ENCODE peak calls at places on chromosomes 1 and 21, in six cellular contexts. One of them, this sample, is unnamed.

GRCh38 chr1:44002606-44003157 is 11.3 kb downstream of the CCDC24 start:
- DNase-seq in psoas muscle: no peak
- DNase-seq in endodermal cell: peak
- DNase-seq in MCF 10A: no peak
- DNase-seq in AG04450: no peak
- DNase-seq in PC-9: no peak
- DNase-seq in this sample: no peak

GRCh38 chr1:157574836-157575235 is 22.5 kb upstream of the FCRL5 start:
- DNase-seq in psoas muscle: no peak
- DNase-seq in endodermal cell: no peak
- DNase-seq in MCF 10A: no peak
- DNase-seq in AG04450: no peak
- DNase-seq in PC-9: no peak
- DNase-seq in this sample: no peak

GRCh38 chr1:225467193-225468020 is 39.6 kb upstream of the LBR start:
- DNase-seq in psoas muscle: peak
- DNase-seq in endodermal cell: no peak
- DNase-seq in MCF 10A: no peak
- DNase-seq in AG04450: no peak
- DNase-seq in PC-9: no peak
- DNase-seq in this sample: no peak

GRCh38 chr1:164576311-164577271 is 17.6 kb downstream of the PBX1 start:
- DNase-seq in psoas muscle: peak
- DNase-seq in endodermal cell: peak
- DNase-seq in MCF 10A: no peak
- DNase-seq in AG04450: peak
- DNase-seq in PC-9: no peak
- DNase-seq in this sample: no peak

GRCh38 chr1:61290525-61290924 is 208.2 kb downstream of the NFIA start:
- DNase-seq in psoas muscle: no peak
- DNase-seq in endodermal cell: no peak
- DNase-seq in MCF 10A: no peak
- DNase-seq in AG04450: no peak
- DNase-seq in PC-9: no peak
- DNase-seq in this sample: no peak

GRCh38 chr1:245121523-245121922 is 33.3 kb upstream of the KIF26B start:
- DNase-seq in psoas muscle: no peak
- DNase-seq in endodermal cell: no peak
- DNase-seq in MCF 10A: no peak
- DNase-seq in AG04450: no peak
- DNase-seq in PC-9: no peak
- DNase-seq in this sample: no peak

GRCh38 chr1:212606042-212606733 is 2.4 kb upstream of the ATF3 start:
- DNase-seq in psoas muscle: no peak
- DNase-seq in endodermal cell: peak
- DNase-seq in MCF 10A: no peak
- DNase-seq in AG04450: no peak
- DNase-seq in PC-9: no peak
- DNase-seq in this sample: no peak

GRCh38 chr1:203090667-203091320 is 5.0 kb upstream of the MYOG start:
- DNase-seq in psoas muscle: no peak
- DNase-seq in endodermal cell: peak
- DNase-seq in MCF 10A: no peak
- DNase-seq in AG04450: no peak
- DNase-seq in PC-9: no peak
- DNase-seq in this sample: no peak

GRCh38 chr1:115641762-115642167 is at the start of gene VANGL1:
- DNase-seq in psoas muscle: peak
- DNase-seq in endodermal cell: peak
- DNase-seq in MCF 10A: peak
- DNase-seq in AG04450: no peak
- DNase-seq in PC-9: peak
- DNase-seq in this sample: peak

GRCh38 chr21:45615145-45615711 is 28.3 kb upstream of the PCBP3 start:
- DNase-seq in psoas muscle: no peak
- DNase-seq in endodermal cell: peak
- DNase-seq in MCF 10A: peak
- DNase-seq in AG04450: no peak
- DNase-seq in PC-9: no peak
- DNase-seq in this sample: no peak

GRCh38 chr1:91647061-91647460 is 146.4 kb downstream of the CDC7 start:
- DNase-seq in psoas muscle: no peak
- DNase-seq in endodermal cell: no peak
- DNase-seq in MCF 10A: no peak
- DNase-seq in AG04450: no peak
- DNase-seq in PC-9: no peak
- DNase-seq in this sample: no peak

GRCh38 chr1:84644472-84644871 is 45.8 kb downstream of the SSX2IP start:
- DNase-seq in psoas muscle: no peak
- DNase-seq in endodermal cell: no peak
- DNase-seq in MCF 10A: no peak
- DNase-seq in AG04450: no peak
- DNase-seq in PC-9: no peak
- DNase-seq in this sample: no peak
- TF ChIP-seq CTCF in psoas muscle: no peak
- TF ChIP-seq CTCF in endodermal cell: peak
- TF ChIP-seq CTCF in MCF 10A: no peak
- TF ChIP-seq CTCF in AG04450: no peak
- TF ChIP-seq CTCF in PC-9: no peak
- TF ChIP-seq CTCF in this sample: no peak

GRCh38 chr21:41973861-41974751 is 20.3 kb upstream of the C2CD2 start:
- DNase-seq in psoas muscle: peak
- DNase-seq in endodermal cell: peak
- DNase-seq in MCF 10A: peak
- DNase-seq in AG04450: no peak
- DNase-seq in PC-9: no peak
- DNase-seq in this sample: no peak
- TF ChIP-seq CTCF in psoas muscle: no peak
- TF ChIP-seq CTCF in endodermal cell: peak
- TF ChIP-seq CTCF in MCF 10A: no peak
- TF ChIP-seq CTCF in AG04450: peak
- TF ChIP-seq CTCF in PC-9: no peak
- TF ChIP-seq CTCF in this sample: no peak

DNA sequence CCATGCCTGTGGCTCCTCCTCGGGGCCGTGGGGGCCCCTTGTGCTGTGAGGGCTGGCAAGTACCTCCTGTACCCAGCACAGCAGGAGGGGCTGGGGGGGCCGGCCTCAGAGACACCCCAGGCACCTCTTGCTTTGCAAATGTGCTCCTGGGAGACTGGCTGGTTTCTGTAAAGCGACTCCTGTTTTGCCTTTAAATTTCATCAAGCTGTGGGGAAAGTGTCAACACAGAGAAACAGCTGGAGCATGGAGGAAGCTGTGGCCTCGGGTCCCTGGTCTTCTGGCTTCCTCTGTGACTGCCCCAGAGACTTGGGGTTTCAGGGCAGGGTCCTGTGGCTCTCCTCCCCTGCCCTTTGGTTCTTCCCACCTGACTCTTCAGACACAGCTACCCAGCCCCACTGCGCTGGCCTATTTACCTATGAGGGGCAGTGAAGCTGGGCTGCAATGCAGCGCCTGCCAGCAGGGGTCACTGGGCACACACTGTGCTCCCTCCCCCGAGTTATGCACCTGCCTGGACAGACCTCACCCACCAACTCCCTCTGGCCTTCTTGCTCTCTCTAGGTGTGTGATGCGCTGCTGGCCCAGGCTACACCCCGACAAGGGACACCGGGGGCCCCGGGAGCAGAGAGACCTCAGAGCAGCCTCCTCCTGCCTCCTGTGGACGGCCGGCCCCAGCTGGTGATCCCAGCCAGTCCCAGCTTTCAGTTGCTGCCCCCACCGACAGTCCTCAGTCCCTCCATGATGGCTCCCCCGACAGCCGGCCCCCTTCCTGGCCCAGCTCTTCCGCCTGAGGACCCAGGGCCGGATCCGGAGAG is 17.6 kb upstream of the PEX10 start:
- DNase-seq in psoas muscle: no peak
- DNase-seq in endodermal cell: peak
- DNase-seq in MCF 10A: no peak
- DNase-seq in AG04450: no peak
- DNase-seq in PC-9: no peak
- DNase-seq in this sample: no peak
- TF ChIP-seq CTCF in psoas muscle: no peak
- TF ChIP-seq CTCF in endodermal cell: peak
- TF ChIP-seq CTCF in MCF 10A: peak
- TF ChIP-seq CTCF in AG04450: peak
- TF ChIP-seq CTCF in PC-9: peak
- TF ChIP-seq CTCF in this sample: no peak

GRCh38 chr1:67489643-67490042 is 59.4 kb upstream of the SERBP1 start:
- DNase-seq in psoas muscle: no peak
- DNase-seq in endodermal cell: no peak
- DNase-seq in MCF 10A: peak
- DNase-seq in AG04450: no peak
- DNase-seq in PC-9: peak
- DNase-seq in this sample: no peak
- TF ChIP-seq CTCF in psoas muscle: peak
- TF ChIP-seq CTCF in endodermal cell: peak
- TF ChIP-seq CTCF in MCF 10A: no peak
- TF ChIP-seq CTCF in AG04450: peak
- TF ChIP-seq CTCF in PC-9: peak
- TF ChIP-seq CTCF in this sample: no peak

DNA sequence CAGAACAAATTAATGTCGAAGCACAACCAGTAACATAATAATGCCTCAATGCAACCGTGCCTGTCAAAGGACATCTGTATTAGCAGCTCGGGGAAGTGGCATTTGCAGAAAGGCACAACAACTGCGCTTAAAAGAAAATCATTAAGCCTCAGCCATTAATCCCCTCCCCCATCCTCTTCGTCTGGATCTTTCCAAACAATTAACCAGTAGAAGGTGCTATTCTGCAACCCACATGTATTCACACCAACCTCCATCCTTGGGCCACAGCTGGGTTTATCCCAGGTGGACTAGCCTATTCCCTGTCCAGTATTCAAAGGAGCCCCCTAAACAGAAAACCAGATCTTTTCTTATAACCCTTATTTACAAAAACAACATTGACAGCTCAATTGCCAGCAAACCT is 2.6 kb downstream of the RERE start:
- DNase-seq in psoas muscle: no peak
- DNase-seq in endodermal cell: peak
- DNase-seq in MCF 10A: peak
- DNase-seq in AG04450: no peak
- DNase-seq in PC-9: no peak
- DNase-seq in this sample: peak
- TF ChIP-seq CTCF in psoas muscle: no peak
- TF ChIP-seq CTCF in endodermal cell: peak
- TF ChIP-seq CTCF in MCF 10A: peak
- TF ChIP-seq CTCF in AG04450: no peak
- TF ChIP-seq CTCF in PC-9: no peak
- TF ChIP-seq CTCF in this sample: no peak

GRCh38 chr1:32361674-32362473 is 411 bp downstream of the FAM229A start:
- DNase-seq in psoas muscle: peak
- DNase-seq in endodermal cell: peak
- DNase-seq in MCF 10A: no peak
- DNase-seq in AG04450: no peak
- DNase-seq in PC-9: peak
- DNase-seq in this sample: peak
- TF ChIP-seq CTCF in psoas muscle: peak
- TF ChIP-seq CTCF in endodermal cell: peak
- TF ChIP-seq CTCF in MCF 10A: no peak
- TF ChIP-seq CTCF in AG04450: peak
- TF ChIP-seq CTCF in PC-9: no peak
- TF ChIP-seq CTCF in this sample: no peak

GRCh38 chr1:2598329-2598931 is 11.9 kb downstream of the PRXL2B start:
- DNase-seq in psoas muscle: no peak
- DNase-seq in endodermal cell: peak
- DNase-seq in MCF 10A: no peak
- DNase-seq in AG04450: no peak
- DNase-seq in PC-9: no peak
- DNase-seq in this sample: no peak
- TF ChIP-seq CTCF in psoas muscle: no peak
- TF ChIP-seq CTCF in endodermal cell: peak
- TF ChIP-seq CTCF in MCF 10A: peak
- TF ChIP-seq CTCF in AG04450: no peak
- TF ChIP-seq CTCF in PC-9: no peak
- TF ChIP-seq CTCF in this sample: no peak

This sample was measured in Calu3.